ENCODE peak calls at places on chromosomes 6 and 20, in nine cellular contexts. V, J, G, S, H, N, D, X and P are unnamed samples.

GRCh38 chr6:10407674-10408054 is 7.2 kb downstream of the TFAP2A start:
- DNase-seq in V (no peak), J (no peak), G (no peak), S (no peak), H (no peak), N (no peak), D (no peak), X (no peak), P (no peak)

GRCh38 chr6:75041381-75041780 is 164.5 kb downstream of the COL12A1 start:
- DNase-seq in V (no peak), J (no peak), G (no peak), S (no peak), H (no peak), N (no peak), D (no peak), X (no peak), P (no peak)

GRCh38 chr6:148128014-148128730 is 214.5 kb upstream of the SASH1 start:
- DNase-seq in V (no peak), J (no peak), G (no peak), S (no peak), H (no peak), N (no peak), D (no peak), X (no peak), P (no peak)

GRCh38 chr6:112189494-112189893 is 64.9 kb downstream of the LAMA4 start:
- DNase-seq in V (no peak), J (no peak), G (no peak), S (peak; percentile 50), H (no peak), N (no peak), D (no peak), X (no peak), P (no peak)

GRCh38 chr6:122347251-122347650 is 52.2 kb upstream of the HSF2 start:
- DNase-seq in V (no peak), J (no peak), G (no peak), S (no peak), H (no peak), N (no peak), D (no peak), X (no peak), P (no peak)

GRCh38 chr6:100774681-100775080 is 106.4 kb downstream of the ASCC3 start:
- DNase-seq in V (no peak), J (no peak), G (no peak), S (no peak), H (no peak), N (no peak), D (no peak), X (no peak), P (no peak)

GRCh38 chr6:48996461-48997119 is 466.5 kb downstream of the MMUT start:
- DNase-seq in V (no peak), J (no peak), G (no peak), S (no peak), H (no peak), N (no peak), D (no peak), X (no peak), P (no peak)

GRCh38 chr6:130810307-130811030 is 16.7 kb upstream of the SMLR1 start:
- DNase-seq in V (no peak), J (no peak), G (no peak), S (peak; percentile 46), H (no peak), N (no peak), D (no peak), X (no peak), P (no peak)

GRCh38 chr6:149614352-149614751 is 34.2 kb downstream of the KATNA1 start:
- DNase-seq in V (no peak), J (no peak), G (no peak), S (peak; percentile 17), H (no peak), N (no peak), D (no peak), X (no peak), P (no peak)

GRCh38 chr6:24517659-24518538 is 23.1 kb downstream of the ALDH5A1 start:
- DNase-seq in V (no peak), J (no peak), G (no peak), S (no peak), H (no peak), N (no peak), D (no peak), X (no peak), P (no peak)

GRCh38 chr20:50034567-50035170 is 51.9 kb downstream of the SNAI1 start:
- DNase-seq in V (no peak), J (no peak), G (peak; percentile 85), S (no peak), H (no peak), N (no peak), D (no peak), X (no peak), P (no peak)

GRCh38 chr6:77038801-77039200 is 424.5 kb downstream of the HTR1B start:
- DNase-seq in V (no peak), J (no peak), G (no peak), S (peak; percentile 18), H (no peak), N (no peak), D (no peak), X (no peak), P (no peak)

GRCh38 chr6:147707524-147707923 is 199.0 kb downstream of the SAMD5 start:
- DNase-seq in V (no peak), J (no peak), G (no peak), S (no peak), H (no peak), N (no peak), D (no peak), X (no peak), P (no peak)

GRCh38 chr20:584375-585301 is 25.5 kb downstream of the TCF15 start:
- DNase-seq in V (no peak), J (no peak), G (no peak), S (no peak), H (no peak), N (no peak), D (no peak), X (no peak), P (no peak)

GRCh38 chr6:125910518-125910917 is 46.1 kb upstream of the HINT3 start:
- DNase-seq in V (no peak), J (no peak), G (no peak), S (peak; percentile 71), H (no peak), N (no peak), D (no peak), X (no peak), P (no peak)

GRCh38 chr20:19074828-19075516 is 137.5 kb upstream of the SLC24A3 start:
- DNase-seq in V (no peak), J (peak; percentile 19), G (no peak), S (no peak), H (no peak), N (no peak), D (no peak), X (no peak), P (no peak)

GRCh38 chr20:59686404-59687346 is 82.3 kb downstream of the PHACTR3 start:
- DNase-seq in V (no peak), J (no peak), G (no peak), S (no peak), H (no peak), N (no peak), D (no peak), X (no peak), P (no peak)

GRCh38 chr20:24755411-24755922 is 193.6 kb upstream of the CST7 start:
- DNase-seq in V (no peak), J (no peak), G (no peak), S (peak; percentile 83), H (peak; percentile 11), N (no peak), D (no peak), X (no peak), P (no peak)

GRCh38 chr6:14200047-14200446 is 82.5 kb downstream of the CD83 start:
- DNase-seq in V (no peak), J (no peak), G (no peak), S (peak; percentile 73), H (no peak), N (no peak), D (no peak), X (no peak), P (no peak)

GRCh38 chr6:21263531-21264287 is 329.8 kb upstream of the SOX4 start:
- DNase-seq in V (no peak), J (no peak), G (no peak), S (peak; percentile 19), H (no peak), N (no peak), D (no peak), X (no peak), P (no peak)

GRCh38 chr20:2364014-2364413 is 16.7 kb upstream of the TGM6 start:
- DNase-seq in V (no peak), J (no peak), G (no peak), S (no peak), H (no peak), N (no peak), D (no peak), X (no peak), P (no peak)

GRCh38 chr6:11419763-11420453 is 117.6 kb upstream of the TMEM170B start:
- DNase-seq in V (no peak), J (no peak), G (no peak), S (no peak), H (no peak), N (no peak), D (no peak), X (no peak), P (no peak)

GRCh38 chr6:105519954-105520353 is 117.1 kb upstream of the PREP start:
- DNase-seq in V (no peak), J (no peak), G (no peak), S (peak; percentile 12), H (no peak), N (no peak), D (no peak), X (no peak), P (no peak)
- TF ChIP-seq CTCF in V (no peak), J (no peak), G (no peak), S (no peak), H (no peak), N (no peak), D (no peak), X (no peak), P (no peak)

GRCh38 chr6:107383705-107384104 is 75.7 kb downstream of the PDSS2 start:
- DNase-seq in V (no peak), J (no peak), G (no peak), S (no peak), H (no peak), N (no peak), D (no peak), X (no peak), P (no peak)
- TF ChIP-seq CTCF in V (no peak), J (no peak), G (no peak), S (no peak), H (no peak), N (no peak), D (no peak), X (no peak), P (no peak)

GRCh38 chr6:28399370-28400121 is at the start of gene ZSCAN12:
- DNase-seq in V (peak; percentile 85), J (peak; percentile 77), G (peak; percentile 81), S (peak; percentile 94), H (peak; percentile 80), N (peak; percentile 81), D (peak; percentile 92), X (peak; percentile 37), P (peak; percentile 51)
- TF ChIP-seq CTCF in V (peak; percentile 70), J (peak; percentile 57), G (peak; percentile 46), S (peak; percentile 56), H (peak; percentile 22), N (peak; percentile 76), D (peak; percentile 74), X (no peak), P (no peak)

DNA sequence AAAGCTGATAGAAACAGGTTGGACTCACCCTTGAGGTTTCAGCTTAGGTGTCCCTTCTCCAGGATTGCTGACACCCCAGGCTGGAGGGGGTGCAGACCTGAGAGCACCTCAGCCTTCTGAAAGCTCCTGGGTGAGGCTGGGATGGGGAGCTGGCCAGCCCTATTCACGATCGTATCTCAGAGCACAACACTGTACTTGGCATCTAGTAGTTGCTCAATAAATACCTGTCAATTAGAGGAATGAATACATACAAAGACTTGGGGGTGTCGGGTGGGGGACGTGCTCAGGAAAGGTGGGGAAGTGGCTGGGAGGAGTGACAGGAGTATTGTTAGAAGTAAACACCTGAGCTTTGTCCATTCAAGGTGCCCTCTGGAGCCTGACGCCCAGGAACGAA is 61.7 kb downstream of the SLC2A10 start:
- DNase-seq in V (no peak), J (no peak), G (no peak), S (no peak), H (no peak), N (no peak), D (no peak), X (no peak), P (no peak)
- TF ChIP-seq CTCF in V (no peak), J (no peak), G (no peak), S (no peak), H (no peak), N (no peak), D (no peak), X (no peak), P (no peak)